ENCODE peak calls at places on chromosomes 3 and 15, in eight cellular contexts. D is Panc1, E is GM12878, G is HL-60, Q is A549, S is HCT116, T is K562, Y is GM23338. X is an unnamed sample.

GRCh38 chr3:47103619-47104018 is 60.3 kb downstream of the SETD2 start:
- DNase-seq in D (no peak), E (no peak), G (no peak), Q (no peak), S (no peak), T (no peak), Y (no peak), X (no peak)

GRCh38 chr15:85333132-85333831 is 47.1 kb upstream of the AKAP13 start:
- DNase-seq in D (no peak), E (no peak), G (no peak), Q (no peak), S (no peak), T (no peak), Y (no peak), X (no peak)

GRCh38 chr3:114496874-114497273 is 203.0 kb downstream of the TIGIT start:
- DNase-seq in D (no peak), E (no peak), G (no peak), Q (no peak), S (no peak), T (no peak), Y (no peak), X (no peak)

GRCh38 chr3:115160295-115160694 is 13.2 kb upstream of the ZBTB20 start:
- DNase-seq in D (no peak), E (peak), G (no peak), Q (no peak), S (no peak), T (no peak), Y (no peak), X (no peak)

GRCh38 chr15:68678746-68679145 is 100.0 kb downstream of the CORO2B start:
- DNase-seq in D (no peak), E (no peak), G (no peak), Q (no peak), S (no peak), T (no peak), Y (no peak), X (no peak)

GRCh38 chr3:124774305-124774673 is 44.0 kb downstream of the UMPS start:
- DNase-seq in D (no peak), E (no peak), G (no peak), Q (peak), S (no peak), T (no peak), Y (peak), X (no peak)

GRCh38 chr3:66121288-66121687 is 82.6 kb upstream of the MAGI1 start:
- DNase-seq in D (no peak), E (no peak), G (no peak), Q (no peak), S (no peak), T (no peak), Y (no peak), X (no peak)

GRCh38 chr3:63972987-63973386 is 50.3 kb downstream of the PSMD6 start:
- DNase-seq in D (no peak), E (no peak), G (no peak), Q (no peak), S (no peak), T (no peak), Y (no peak), X (no peak)

GRCh38 chr3:13179181-13179580 is 106.0 kb upstream of the IQSEC1 start:
- DNase-seq in D (no peak), E (no peak), G (no peak), Q (no peak), S (no peak), T (no peak), Y (no peak), X (no peak)

GRCh38 chr3:17799312-17799711 is 56.9 kb upstream of the TBC1D5 start:
- DNase-seq in D (no peak), E (no peak), G (no peak), Q (no peak), S (no peak), T (no peak), Y (no peak), X (no peak)

GRCh38 chr3:132695422-132695821 is 26.8 kb downstream of the NPHP3 start:
- DNase-seq in D (no peak), E (no peak), G (no peak), Q (no peak), S (no peak), T (no peak), Y (no peak), X (peak)

GRCh38 chr15:65037279-65037678 is 7.8 kb upstream of the MTFMT start:
- DNase-seq in D (no peak), E (no peak), G (no peak), Q (no peak), S (no peak), T (no peak), Y (no peak), X (no peak)

GRCh38 chr3:713225-713624 is 379.6 kb upstream of the CNTN6 start:
- DNase-seq in D (no peak), E (no peak), G (no peak), Q (no peak), S (no peak), T (no peak), Y (no peak), X (no peak)

GRCh38 chr3:26921054-26921453 is 298.5 kb downstream of the LRRC3B start:
- DNase-seq in D (no peak), E (no peak), G (no peak), Q (no peak), S (no peak), T (no peak), Y (no peak), X (no peak)

DNA sequence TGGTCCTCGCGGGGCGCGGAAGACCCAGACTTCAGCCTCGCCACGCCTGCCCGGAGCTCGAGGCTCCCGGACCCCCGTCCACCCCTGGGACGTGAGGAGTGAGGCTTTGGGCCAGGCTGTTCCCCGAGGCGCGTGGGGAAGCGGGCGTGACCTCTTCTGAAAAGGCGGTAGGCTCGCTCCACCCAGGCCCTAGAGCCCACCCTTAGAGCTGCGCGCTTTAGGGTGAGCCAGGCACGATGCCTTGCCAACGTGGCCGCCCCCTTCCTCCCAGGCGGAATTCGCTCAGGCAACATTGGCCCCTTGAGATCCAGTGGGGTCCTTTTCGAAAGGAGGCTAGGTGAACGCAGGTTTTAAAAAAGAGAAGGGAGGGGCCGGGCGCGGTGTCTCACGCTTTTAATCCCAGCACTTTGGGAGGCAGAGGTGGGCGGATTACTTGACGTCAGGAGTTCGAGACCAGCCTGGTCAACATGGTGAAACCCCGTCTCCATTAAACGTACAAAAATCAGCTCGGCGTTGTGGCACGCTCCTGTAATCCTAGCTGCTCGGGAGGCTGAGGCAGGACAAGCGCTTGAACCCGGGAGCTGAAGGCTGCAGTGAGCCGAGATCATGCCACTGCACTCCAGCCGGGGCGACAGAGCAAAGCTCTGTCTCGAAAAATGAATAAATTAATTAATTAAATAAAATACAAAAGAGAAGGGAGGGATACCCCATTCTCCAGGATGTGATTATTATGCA is 896 bp upstream of the RPP25 start:
- DNase-seq in D (no peak), E (no peak), G (no peak), Q (peak), S (no peak), T (no peak), Y (peak), X (no peak)
- TF ChIP-seq REST in D (no peak), E (no peak), G (no peak), Q (no peak), S (no peak), T (no peak), Y (no peak), X (no peak)

GRCh38 chr3:177359601-177360357 is 162.5 kb upstream of the TBL1XR1 start:
- DNase-seq in D (peak), E (peak), G (peak), Q (peak), S (peak), T (peak), Y (peak), X (peak)
- TF ChIP-seq CTCF in D (no peak), E (peak), G (no peak), Q (no peak), S (no peak), T (no peak), Y (no peak), X (no peak)

DNA sequence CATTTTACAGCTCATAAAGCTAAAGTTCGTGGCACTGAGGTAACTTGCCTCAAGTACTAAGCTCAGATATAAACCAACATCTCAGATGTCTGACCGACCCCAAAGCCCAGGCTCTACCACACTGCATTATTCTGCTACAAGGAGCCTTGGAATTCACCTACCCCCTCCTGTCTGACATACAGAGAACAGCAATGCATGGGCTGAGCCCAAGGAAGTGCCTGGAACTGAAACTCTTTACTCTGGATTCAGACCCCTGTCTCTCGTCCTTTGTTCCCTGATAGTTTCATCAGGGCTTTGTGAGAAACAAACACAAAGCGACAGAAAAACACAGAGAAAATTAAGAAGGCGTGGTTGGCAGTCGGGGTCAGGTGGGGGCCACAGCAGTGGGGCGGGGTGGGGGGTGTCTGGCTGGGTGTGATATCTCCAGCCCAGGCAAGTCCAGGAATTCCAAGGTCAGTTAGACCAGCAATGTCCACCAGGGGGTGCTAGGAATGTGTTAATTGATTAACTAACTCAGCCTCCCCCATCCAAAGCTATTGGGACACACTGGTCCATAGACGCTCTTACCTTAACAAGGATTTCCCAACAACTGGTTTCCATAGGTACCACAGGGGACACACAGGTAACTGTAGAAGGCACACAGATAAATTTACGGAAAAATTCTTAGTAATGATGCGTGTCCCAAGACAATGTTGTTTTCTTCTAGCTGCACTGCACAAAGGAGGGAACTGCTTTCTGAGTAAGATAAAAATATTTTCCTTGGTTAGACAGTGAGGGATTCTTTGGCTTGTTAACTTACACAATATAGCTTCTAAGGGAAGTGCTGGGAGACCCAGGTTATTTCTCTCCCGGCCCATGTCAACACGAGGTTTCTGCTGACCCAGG is 18.8 kb upstream of the SSUH2 start:
- DNase-seq in D (peak), E (peak), G (peak), Q (peak), S (peak), T (peak), Y (peak), X (peak)
- TF ChIP-seq REST in D (no peak), E (no peak), G (no peak), Q (no peak), S (no peak), T (no peak), Y (no peak), X (no peak)

GRCh38 chr3:128875556-128876120 is 3.8 kb upstream of the ACAD9 start:
- DNase-seq in D (peak), E (no peak), G (peak), Q (peak), S (no peak), T (peak), Y (peak), X (peak)
- TF ChIP-seq CTCF in D (peak), E (peak), G (peak), Q (peak), S (peak), T (peak), Y (peak), X (peak)

GRCh38 chr15:31444844-31445243 is 118.2 kb downstream of the KLF13 start:
- DNase-seq in D (no peak), E (no peak), G (no peak), Q (no peak), S (no peak), T (no peak), Y (no peak), X (no peak)

GRCh38 chr15:31440754-31441298 is 114.2 kb downstream of the KLF13 start:
- DNase-seq in D (no peak), E (no peak), G (no peak), Q (no peak), S (no peak), T (no peak), Y (peak), X (peak)

GRCh38 chr15:31439328-31439727 is 112.7 kb downstream of the KLF13 start:
- DNase-seq in D (no peak), E (no peak), G (no peak), Q (peak), S (peak), T (peak), Y (peak), X (no peak)

GRCh38 chr15:31438601-31439265 is 112.1 kb downstream of the KLF13 start:
- DNase-seq in D (no peak), E (no peak), G (no peak), Q (no peak), S (no peak), T (no peak), Y (no peak), X (no peak)

GRCh38 chr15:31442203-31443090 is 115.8 kb downstream of the KLF13 start:
- DNase-seq in D (no peak), E (no peak), G (no peak), Q (peak), S (no peak), T (no peak), Y (peak), X (peak)
- TF ChIP-seq REST in D (no peak), E (no peak), G (no peak), Q (no peak), S (no peak), T (no peak), Y (no peak), X (no peak)

DNA sequence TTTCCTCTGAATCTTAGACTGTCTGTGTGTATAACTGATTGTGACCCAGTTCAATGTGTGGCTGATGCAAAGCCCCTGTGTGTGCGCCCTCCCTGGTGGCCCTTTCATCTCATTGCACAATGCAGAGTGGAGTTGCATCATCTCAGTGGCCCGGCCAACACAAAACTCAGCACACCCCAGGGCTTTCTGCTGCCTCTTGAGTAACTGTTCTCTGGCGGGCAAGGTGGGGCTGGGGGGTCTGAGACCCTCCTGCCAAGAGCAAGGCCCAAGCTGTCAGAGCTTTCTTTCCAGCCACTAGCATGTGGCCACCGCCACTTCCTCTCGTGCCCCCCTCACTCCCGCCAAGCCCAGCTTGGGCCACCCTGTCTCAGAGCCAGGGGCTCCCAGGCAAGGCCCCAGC is 80.7 kb upstream of the ALDH1L1 start:
- DNase-seq in D (no peak), E (no peak), G (peak), Q (no peak), S (no peak), T (peak), Y (peak), X (no peak)
- TF ChIP-seq CTCF in D (no peak), E (no peak), G (no peak), Q (no peak), S (peak), T (no peak), Y (no peak), X (no peak)

GRCh38 chr15:27706300-27706699 is 392.8 kb downstream of the OCA2 start:
- DNase-seq in D (no peak), E (no peak), G (no peak), Q (no peak), S (no peak), T (no peak), Y (no peak), X (no peak)

GRCh38 chr15:27704939-27705514 is 394.1 kb downstream of the OCA2 start:
- DNase-seq in D (no peak), E (no peak), G (no peak), Q (no peak), S (no peak), T (no peak), Y (no peak), X (no peak)

GRCh38 chr15:27701956-27702355 is 397.2 kb downstream of the OCA2 start:
- DNase-seq in D (no peak), E (no peak), G (no peak), Q (no peak), S (no peak), T (no peak), Y (no peak), X (no peak)

DNA sequence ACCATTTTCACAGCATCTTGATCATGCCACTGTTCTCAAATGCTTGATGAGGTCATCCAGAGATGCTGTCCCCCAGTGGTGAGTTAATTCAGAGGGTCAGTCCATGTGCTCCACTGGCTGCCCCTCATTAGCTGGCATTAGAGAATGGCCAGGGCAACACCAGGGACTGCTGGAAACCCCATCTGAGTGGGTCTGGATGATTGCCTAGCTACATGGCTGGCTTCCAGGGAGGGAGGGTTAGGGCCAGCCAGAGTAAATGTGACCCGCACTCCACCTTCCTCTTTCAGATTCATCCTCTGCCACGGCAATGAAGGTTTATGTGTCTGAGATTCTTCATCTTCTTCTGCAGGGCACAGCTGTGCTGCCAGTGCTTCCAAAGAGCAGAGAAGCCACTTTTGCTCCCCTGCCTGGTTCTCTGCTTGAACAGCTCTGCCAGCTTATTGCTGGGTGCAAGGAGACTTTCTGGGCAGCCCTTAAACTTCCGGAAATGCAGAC is 391.9 kb downstream of the OCA2 start:
- DNase-seq in D (no peak), E (no peak), G (no peak), Q (no peak), S (no peak), T (no peak), Y (no peak), X (peak)
- TF ChIP-seq REST in D (no peak), E (no peak), G (no peak), Q (no peak), S (no peak), T (no peak), Y (no peak), X (no peak)

GRCh38 chr3:131658115-131658514 is 155.3 kb upstream of the MRPL3 start:
- DNase-seq in D (no peak), E (no peak), G (no peak), Q (no peak), S (no peak), T (peak), Y (no peak), X (no peak)
- TF ChIP-seq CTCF in D (peak), E (peak), G (no peak), Q (no peak), S (no peak), T (peak), Y (no peak), X (peak)

DNA sequence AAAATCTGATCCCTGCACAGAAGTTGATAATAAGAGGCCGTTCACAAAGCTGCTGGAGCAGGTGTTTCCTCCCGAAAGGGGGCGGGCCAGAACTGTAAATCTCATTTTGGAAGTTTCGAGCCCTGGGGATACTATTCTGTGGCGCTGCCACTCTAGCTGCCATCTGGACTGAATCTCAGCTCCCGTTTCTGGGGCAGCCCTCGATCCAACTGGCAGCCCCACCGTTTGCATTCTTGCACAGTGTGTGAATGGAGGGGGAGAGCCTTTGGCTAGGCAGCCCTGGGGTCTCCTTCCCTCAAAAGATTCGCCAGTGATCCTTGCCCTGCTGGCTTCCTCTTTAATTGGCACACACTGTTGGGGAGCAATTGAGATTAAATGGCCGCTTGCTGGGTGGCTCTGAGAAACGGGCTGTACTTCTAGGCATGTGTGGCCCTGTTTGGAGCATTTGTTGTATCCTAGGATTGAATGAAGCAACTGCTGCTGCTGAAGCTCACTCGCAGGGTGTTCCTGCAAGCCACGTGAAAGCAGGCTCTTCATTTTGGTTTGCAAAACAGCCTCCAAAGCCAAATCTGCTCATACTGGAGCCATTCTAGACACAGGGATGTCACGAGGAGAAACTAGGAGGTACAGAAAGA is 57.2 kb upstream of the TOPAZ1 start:
- DNase-seq in D (no peak), E (no peak), G (no peak), Q (no peak), S (no peak), T (peak), Y (peak), X (peak)
- TF ChIP-seq REST in D (no peak), E (no peak), G (no peak), Q (no peak), S (no peak), T (no peak), Y (no peak), X (no peak)

DNA sequence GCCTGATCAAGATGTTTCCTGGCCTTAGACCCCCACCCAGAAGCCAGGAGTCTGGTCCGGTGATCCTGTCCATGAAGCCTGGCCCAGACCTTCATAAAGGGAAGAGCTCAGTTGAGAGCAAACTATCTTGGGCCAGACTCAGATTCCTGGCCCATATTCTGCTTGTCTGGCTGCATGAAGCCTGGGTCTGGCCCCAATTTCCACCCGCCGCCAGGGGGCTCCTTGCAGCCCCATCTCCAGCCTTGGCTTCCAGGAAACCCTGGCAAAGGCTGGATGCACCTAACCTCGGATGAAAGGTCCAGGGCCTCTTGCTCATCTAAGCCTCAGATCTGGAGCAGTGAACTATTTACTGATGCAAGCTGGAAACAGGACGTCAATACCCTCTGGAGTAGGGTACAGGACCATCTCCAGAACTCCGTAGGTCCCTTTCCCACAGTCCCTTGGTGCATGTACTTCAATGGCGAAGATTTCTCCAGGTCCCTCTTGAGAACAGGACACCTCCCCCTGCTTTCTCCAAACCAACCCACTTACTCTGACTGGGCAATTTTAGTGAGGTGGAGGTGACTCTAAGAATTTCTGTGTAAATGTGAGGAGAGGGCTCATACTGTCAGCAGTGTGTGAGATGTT is 5.6 kb downstream of the FOXL2 start:
- DNase-seq in D (no peak), E (no peak), G (no peak), Q (peak), S (peak), T (peak), Y (peak), X (peak)
- TF ChIP-seq CTCF in D (peak), E (peak), G (peak), Q (peak), S (peak), T (peak), Y (peak), X (peak)